ENCODE peak calls at places on chromosome 9, in five cellular contexts. V is ascending aorta, G is fibroblast of lung, A is cardiac fibroblast, I is SK-N-SH. X is an unnamed sample.

GRCh38 chr9:70058569-70059161 is 15.0 kb downstream of the MAMDC2 start:
- DNase-seq in V (no peak), G (no peak), A (no peak), I (no peak), X (no peak)

GRCh38 chr9:114037961-114038723 is 40.0 kb downstream of the AMBP start:
- DNase-seq in V (no peak), G (no peak), A (no peak), I (no peak), X (no peak)

GRCh38 chr9:126489604-126490593 is 123.8 kb upstream of the LMX1B start:
- DNase-seq in V (no peak), G (no peak), A (no peak), I (no peak), X (no peak)

GRCh38 chr9:99076483-99077171 is 28.3 kb upstream of the TGFBR1 start:
- DNase-seq in V (no peak), G (no peak), A (no peak), I (no peak), X (no peak)

GRCh38 chr9:88739373-88739772 is 204.4 kb downstream of the NXNL2 start:
- DNase-seq in V (no peak), G (no peak), A (no peak), I (peak), X (no peak)

GRCh38 chr9:15543033-15543791 is 9.6 kb upstream of the CCDC171 start:
- DNase-seq in V (no peak), G (peak), A (peak), I (no peak), X (no peak)

GRCh38 chr9:121528642-121529041 is 29.0 kb upstream of the GGTA1 start:
- DNase-seq in V (no peak), G (no peak), A (no peak), I (no peak), X (no peak)

GRCh38 chr9:34458013-34458966 is at the start of the genes DNAI1 and FAM219A:
- DNase-seq in V (peak), G (peak), A (peak), I (peak), X (peak)

GRCh38 chr9:137547687-137548543 is 2.3 kb downstream of the PNPLA7 start:
- DNase-seq in V (peak), G (no peak), A (no peak), I (no peak), X (no peak)

GRCh38 chr9:32350682-32351081 is 33.8 kb upstream of the ACO1 start:
- DNase-seq in V (no peak), G (peak), A (peak), I (no peak), X (no peak)

GRCh38 chr9:15509931-15510788 is 610 bp downstream of the PSIP1 start:
- DNase-seq in V (no peak), G (peak), A (peak), I (peak), X (no peak)

GRCh38 chr9:107946364-107947137 is 457.0 kb upstream of the KLF4 start:
- DNase-seq in V (no peak), G (no peak), A (no peak), I (no peak), X (no peak)

GRCh38 chr9:135827301-135827700 is 80.0 kb downstream of the CAMSAP1 start:
- DNase-seq in V (no peak), G (no peak), A (no peak), I (no peak), X (no peak)

GRCh38 chr9:129656795-129657390 is 8.6 kb upstream of the PRRX2 start:
- DNase-seq in V (no peak), G (peak), A (peak), I (no peak), X (no peak)

GRCh38 chr9:104322581-104322980 is 181.5 kb upstream of the OR13F1 start:
- DNase-seq in V (no peak), G (no peak), A (no peak), I (no peak), X (no peak)

GRCh38 chr9:6106576-6107339 is 91.3 kb upstream of the RANBP6 start:
- DNase-seq in V (no peak), G (peak), A (peak), I (peak), X (peak)

GRCh38 chr9:108296056-108296455 is 559.7 kb downstream of the ACTL7B start:
- DNase-seq in V (no peak), G (peak), A (peak), I (no peak), X (no peak)

GRCh38 chr9:87469833-87470465 is 27.7 kb upstream of the DAPK1 start:
- DNase-seq in V (no peak), G (no peak), A (no peak), I (no peak), X (no peak)

GRCh38 chr9:121013911-121014310 is 36.2 kb downstream of the C5 start:
- DNase-seq in V (no peak), G (peak), A (no peak), I (no peak), X (no peak)

GRCh38 chr9:121107041-121107440 is 32.3 kb downstream of the CNTRL start:
- DNase-seq in V (no peak), G (no peak), A (no peak), I (no peak), X (no peak)

GRCh38 chr9:26159575-26160392 is 481.5 kb upstream of the TUSC1 start:
- DNase-seq in V (no peak), G (no peak), A (no peak), I (peak), X (no peak)

GRCh38 chr9:89422151-89422918 is 75.6 kb downstream of the SEMA4D start:
- DNase-seq in V (no peak), G (no peak), A (peak), I (no peak), X (no peak)

GRCh38 chr9:78038620-78039300 is 7.1 kb upstream of the GNAQ start:
- DNase-seq in V (no peak), G (no peak), A (peak), I (no peak), X (no peak)

GRCh38 chr9:124220551-124221451 is 36.9 kb upstream of the NEK6 start:
- DNase-seq in V (no peak), G (peak), A (peak), I (peak), X (no peak)

GRCh38 chr9:19145881-19146280 is 18.6 kb upstream of the PLIN2 start:
- DNase-seq in V (no peak), G (no peak), A (no peak), I (no peak), X (no peak)

GRCh38 chr9:131799177-131799823 is 59.4 kb upstream of the RAPGEF1 start:
- DNase-seq in V (no peak), G (peak), A (peak), I (no peak), X (no peak)

GRCh38 chr9:29211681-29212589 is 1638.7 kb upstream of the C9orf72 start:
- DNase-seq in V (no peak), G (peak), A (no peak), I (peak), X (no peak)

GRCh38 chr9:127181595-127182190 is 59.3 kb upstream of the ANGPTL2 start:
- DNase-seq in V (no peak), G (no peak), A (no peak), I (no peak), X (no peak)

GRCh38 chr9:135061441-135061840 is 26.0 kb upstream of the OLFM1 start:
- DNase-seq in V (no peak), G (no peak), A (no peak), I (no peak), X (no peak)

DNA sequence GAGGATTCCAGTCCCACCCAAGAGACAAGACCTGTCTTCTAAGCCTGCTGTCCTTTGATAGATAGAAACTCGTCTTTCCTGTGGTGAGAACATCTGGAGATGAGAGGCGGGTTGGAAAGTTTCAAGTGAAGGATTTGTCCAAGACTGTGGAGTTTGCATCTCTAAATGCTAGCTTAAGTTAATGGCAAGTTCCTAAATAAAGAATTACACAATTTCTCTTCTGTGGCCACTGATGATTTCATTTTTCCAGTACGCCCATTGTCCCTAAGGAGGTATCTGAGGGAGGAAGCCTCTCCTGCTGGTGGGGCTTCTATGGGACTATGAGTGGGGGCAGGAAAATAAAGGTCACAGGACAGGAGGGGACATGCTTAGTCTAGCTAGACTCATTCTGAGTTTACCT is 53.7 kb upstream of the TRIM32 start:
- DNase-seq in V (no peak), G (no peak), A (peak), I (no peak), X (no peak)
- H3K4me3 ChIP-seq in V (no peak), G (no peak), A (no peak), I (no peak), X (no peak)

DNA sequence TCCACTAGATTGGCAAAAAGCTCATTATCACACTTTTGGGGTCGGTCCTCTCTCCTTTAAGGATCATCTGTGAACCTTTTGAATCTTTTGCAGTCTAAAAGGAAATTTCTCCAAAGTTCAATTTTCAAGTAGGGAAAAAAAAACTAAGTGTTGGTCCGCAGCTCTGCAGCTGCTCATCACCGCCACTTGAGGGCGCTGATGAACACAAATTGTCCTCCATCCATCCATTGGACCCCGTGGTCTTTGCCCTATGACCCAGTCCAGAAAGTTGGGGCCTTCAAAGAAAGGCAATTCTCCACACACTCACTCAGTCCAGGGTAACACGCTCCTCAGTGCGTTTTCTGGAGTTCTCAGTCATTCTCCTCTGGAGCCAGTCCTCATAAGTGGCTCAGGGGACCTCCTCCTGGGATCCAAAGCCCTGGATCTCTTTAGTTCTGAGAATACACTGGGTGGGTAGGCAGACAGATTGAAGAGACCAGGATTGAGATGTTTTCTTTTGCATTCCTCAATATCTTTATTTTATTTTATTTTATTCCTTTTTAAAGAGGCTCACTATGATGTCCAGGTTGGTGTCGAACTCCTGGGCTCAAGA is 63.6 kb upstream of the SLC28A3 start:
- DNase-seq in V (no peak), G (no peak), A (no peak), I (peak), X (no peak)
- TF ChIP-seq CTCF in V (no peak), G (peak), A (peak), I (peak), X (peak)

DNA sequence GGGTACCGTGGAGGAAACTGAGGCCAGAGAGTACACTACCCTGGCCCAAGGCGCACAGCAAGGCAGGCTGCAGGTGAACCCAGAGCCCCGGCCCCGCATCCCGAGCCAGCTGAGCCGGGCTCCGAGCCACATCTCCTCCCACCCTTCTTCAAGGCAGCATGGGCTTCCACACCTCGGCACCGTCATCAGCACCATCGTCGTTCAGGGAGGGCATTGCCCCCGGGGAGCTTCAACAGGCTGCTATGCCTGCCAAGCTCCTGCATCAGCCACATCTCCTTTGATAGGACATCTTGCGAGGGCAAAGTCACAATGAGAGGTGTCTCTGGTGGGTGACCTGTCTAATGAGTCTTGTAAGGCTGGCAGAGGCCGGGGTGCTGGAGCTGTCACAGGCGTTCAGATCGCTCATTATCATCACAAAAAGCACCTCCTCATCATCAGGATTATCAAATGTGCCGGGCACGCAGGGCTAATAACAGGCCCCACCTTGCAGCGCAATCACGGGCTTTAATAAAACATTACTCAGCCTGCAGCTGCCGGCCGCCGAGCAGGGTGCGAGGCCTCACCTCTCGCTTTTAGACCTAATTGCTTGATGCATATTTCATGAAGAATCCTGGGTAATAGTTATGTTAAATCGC is 20.0 kb upstream of the SLC25A51 start:
- DNase-seq in V (no peak), G (no peak), A (no peak), I (no peak), X (no peak)
- H3K4me3 ChIP-seq in V (no peak), G (no peak), A (no peak), I (no peak), X (no peak)

GRCh38 chr9:112921549-112921948 is 30.9 kb upstream of the SLC46A2 start:
- DNase-seq in V (no peak), G (peak), A (peak), I (peak), X (peak)
- TF ChIP-seq CTCF in V (no peak), G (peak), A (peak), I (peak), X (peak)

DNA sequence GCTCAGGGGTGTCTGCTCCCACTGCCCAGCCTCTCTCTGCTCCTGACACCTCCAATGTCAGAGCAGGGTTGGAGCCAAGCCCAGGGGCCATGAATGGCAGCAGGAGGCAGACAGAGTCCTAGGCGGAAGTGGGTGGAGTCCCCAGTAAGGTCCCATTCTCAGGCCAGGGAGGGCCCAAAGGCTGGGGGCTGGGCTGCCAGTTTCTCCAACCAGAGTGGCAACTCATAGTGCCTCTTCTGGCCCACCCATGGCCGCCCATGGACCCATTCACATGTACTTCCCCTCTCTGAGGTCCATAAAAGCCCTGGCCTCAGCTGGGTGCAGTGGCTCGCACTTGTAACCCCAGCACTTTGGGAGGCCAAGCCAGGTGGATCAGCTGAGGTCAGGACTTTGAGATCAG is 261.8 kb upstream of the TNC start:
- DNase-seq in V (no peak), G (no peak), A (no peak), I (no peak), X (no peak)
- H3K4me3 ChIP-seq in V (no peak), G (no peak), A (no peak), I (no peak), X (no peak)

DNA sequence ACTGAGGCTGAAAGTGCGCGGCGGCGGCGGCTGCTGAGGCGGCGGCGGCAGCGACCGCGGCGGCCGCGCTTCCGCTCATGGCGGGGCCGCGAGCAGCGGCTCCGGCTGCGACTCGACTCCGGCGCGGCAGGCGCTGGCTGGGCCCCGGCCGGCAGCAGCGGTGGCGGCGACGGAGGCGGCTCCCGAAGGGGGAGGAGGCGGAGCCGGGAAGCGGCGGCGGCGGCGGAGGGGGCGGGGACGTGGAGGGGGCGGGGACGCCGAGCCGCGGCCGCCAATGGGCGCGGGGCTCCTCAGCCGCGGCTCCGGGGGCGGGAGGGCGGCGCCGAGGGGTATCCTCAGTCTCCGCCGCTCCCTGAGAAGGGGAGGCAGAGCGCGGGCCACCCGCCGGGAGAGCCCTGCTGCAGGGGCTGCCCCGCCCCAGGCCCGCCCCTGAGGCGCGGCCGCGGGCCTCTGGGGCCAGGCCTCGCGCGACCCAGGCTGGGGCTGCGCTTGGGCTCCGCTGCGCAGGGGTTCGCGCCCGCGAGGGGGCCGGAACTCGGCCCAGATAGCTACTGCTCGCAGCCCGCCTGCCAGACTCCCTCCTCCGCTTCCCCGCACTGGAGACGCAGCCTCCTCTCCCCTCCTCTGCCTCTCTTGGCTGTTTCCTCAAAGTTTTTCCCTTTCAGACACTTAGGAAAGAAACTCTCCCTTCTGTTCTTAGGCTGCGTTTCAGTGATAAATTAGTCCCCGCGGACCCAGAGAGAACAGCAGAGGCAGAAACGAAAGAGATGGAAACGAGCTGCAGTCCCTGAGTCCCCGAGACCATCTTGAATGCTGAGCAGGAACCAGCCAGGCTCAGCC is 85.0 kb upstream of the MELK start:
- DNase-seq in V (peak), G (peak), A (peak), I (peak), X (peak)
- TF ChIP-seq CTCF in V (no peak), G (no peak), A (no peak), I (no peak), X (peak)